ENCODE peak calls at places on chromosomes 12 and 14, in four cellular contexts. I, V, C and W are unnamed samples.

GRCh38 chr14:54565236-54566151 is 1.4 kb upstream of the SAMD4A start:
- DNase-seq in I (peak), V (peak), C (peak), W (peak)

GRCh38 chr12:31859232-31859977 is 99.8 kb upstream of the RESF1 start:
- DNase-seq in I (no peak), V (no peak), C (no peak), W (no peak)

GRCh38 chr14:73235531-73236155 is 1.7 kb upstream of the PAPLN start:
- DNase-seq in I (peak), V (no peak), C (no peak), W (peak)

GRCh38 chr14:20711275-20712069 is 22.9 kb downstream of the ANG start:
- DNase-seq in I (no peak), V (no peak), C (no peak), W (peak)

GRCh38 chr12:15757553-15758255 is 31.5 kb downstream of the EPS8 start:
- DNase-seq in I (no peak), V (peak), C (peak), W (peak)

GRCh38 chr14:93007225-93007997 is 84.5 kb downstream of the CHGA start:
- DNase-seq in I (no peak), V (peak), C (peak), W (no peak)

GRCh38 chr12:109279525-109279924 is 29.6 kb downstream of the FOXN4 start:
- DNase-seq in I (no peak), V (no peak), C (no peak), W (no peak)

GRCh38 chr12:25792031-25792430 is 166.5 kb upstream of the RASSF8 start:
- DNase-seq in I (no peak), V (peak), C (no peak), W (no peak)

GRCh38 chr14:83873626-83874025 is 1656.3 kb upstream of the FLRT2 start:
- DNase-seq in I (no peak), V (no peak), C (peak), W (no peak)

GRCh38 chr14:36508418-36509051 is 11.5 kb downstream of the NKX2-1 start:
- DNase-seq in I (no peak), V (no peak), C (no peak), W (peak)

GRCh38 chr12:87678453-87678852 is 350.7 kb downstream of the C12orf50 start:
- DNase-seq in I (no peak), V (peak), C (peak), W (no peak)

GRCh38 chr12:57744194-57744776 is 554 bp upstream of the TSPAN31 start:
- DNase-seq in I (no peak), V (peak), C (peak), W (no peak)

GRCh38 chr12:122199484-122200355 is 3.8 kb upstream of the B3GNT4 start:
- DNase-seq in I (no peak), V (no peak), C (no peak), W (no peak)
- H3K4me2 ChIP-seq in I (no peak), V (no peak), C (no peak), W (no peak)

GRCh38 chr12:43540474-43540873 is 11.5 kb downstream of the ADAMTS20 start:
- DNase-seq in I (no peak), V (peak), C (no peak), W (no peak)
- H2AK5ac ChIP-seq in I (no peak), V (no peak), C (no peak), W (no peak)

GRCh38 chr14:105482486-105483110 is 4.1 kb upstream of the CRIP1 start:
- DNase-seq in I (no peak), V (no peak), C (no peak), W (no peak)
- H3K4me2 ChIP-seq in I (no peak), V (no peak), C (no peak), W (no peak)

GRCh38 chr12:27869567-27869966 is 89.5 kb upstream of the MANSC4 start:
- DNase-seq in I (no peak), V (no peak), C (no peak), W (no peak)
- H2AK5ac ChIP-seq in I (no peak), V (peak), C (peak), W (no peak)

DNA sequence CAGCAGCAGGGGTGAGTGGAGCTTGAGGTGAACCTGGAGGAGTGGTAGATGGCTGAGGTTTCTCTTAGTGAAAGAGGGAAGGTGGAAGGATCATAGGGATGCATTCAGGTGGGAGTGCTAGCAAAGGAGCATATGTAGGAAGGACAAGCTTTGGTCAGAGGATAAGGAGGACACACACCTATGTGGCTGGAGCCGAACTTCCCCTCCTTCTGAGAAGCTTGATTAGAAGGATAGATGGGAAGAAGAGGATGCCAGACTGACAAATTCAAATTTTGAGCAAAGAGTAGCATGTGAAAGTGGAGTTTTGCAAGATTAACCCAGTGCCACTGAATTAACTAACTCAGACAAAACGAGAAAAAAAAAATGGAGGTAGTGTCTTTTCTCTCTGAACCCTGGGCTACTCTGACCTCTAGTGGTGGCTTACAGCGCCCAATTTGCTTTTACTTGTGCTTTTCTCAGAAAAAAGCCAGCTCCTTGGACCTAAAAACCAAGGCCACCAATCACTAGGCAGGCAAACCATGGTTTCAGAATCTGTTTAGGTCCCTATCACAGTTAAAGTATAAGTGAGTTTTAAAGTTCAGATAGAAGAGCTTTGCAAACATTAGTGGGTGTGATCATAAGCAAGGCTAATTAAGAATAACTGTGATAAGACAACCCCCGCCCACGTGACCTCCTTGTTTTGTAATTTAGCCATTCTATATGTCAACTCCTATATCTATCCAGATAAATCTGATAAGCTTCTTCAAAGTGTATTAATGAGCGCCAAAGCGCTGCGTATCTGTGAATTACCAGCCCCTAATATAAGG is 15.5 kb downstream of the EMP1 start:
- DNase-seq in I (peak), V (peak), C (peak), W (peak)
- H3K4me2 ChIP-seq in I (no peak), V (no peak), C (peak), W (no peak)

DNA sequence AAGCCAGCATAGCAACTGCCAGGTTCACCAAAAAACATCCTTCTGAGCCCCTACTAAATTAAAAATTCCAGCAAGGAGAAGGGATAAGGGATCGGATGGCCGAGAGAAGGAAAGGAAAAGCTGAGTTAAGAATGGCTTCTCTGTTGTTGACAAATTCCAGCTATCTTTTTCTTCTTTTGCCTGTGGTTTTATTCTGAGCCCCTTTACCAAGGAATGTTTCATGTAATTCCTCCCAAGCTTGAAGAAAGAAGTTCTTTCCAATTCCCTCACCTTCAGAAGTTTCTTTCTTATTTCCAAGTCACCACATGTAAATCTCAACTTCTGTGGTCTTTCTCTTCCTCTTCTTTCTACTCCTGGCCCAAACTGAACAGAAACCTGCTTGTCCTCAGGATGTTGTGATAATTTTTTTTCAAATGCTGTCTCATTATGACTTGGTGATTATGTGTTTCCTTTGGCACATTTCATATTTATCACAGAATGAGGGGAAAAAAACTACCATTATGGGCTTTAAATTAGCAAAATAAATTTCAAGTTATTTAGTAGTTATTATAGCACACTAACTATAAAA is 40.0 kb downstream of the FGD6 start:
- DNase-seq in I (no peak), V (no peak), C (no peak), W (no peak)
- H2AK5ac ChIP-seq in I (no peak), V (no peak), C (no peak), W (no peak)